ENCODE peak calls at places on chromosomes 6 and 20, in five cellular contexts. Q is fibroblast of mammary gland, Z is heart right ventricle, O is tibial nerve, H is AG08396. W is an unnamed sample.
A peak's percentile ranks its signal among the peaks of the same experiment; 100 is the strongest.

GRCh38 chr6:25278914-25279747 is at the start of gene CARMIL1:
- DNase-seq in Q (peak; percentile 62), Z (peak; percentile 78), O (peak; percentile 64), H (peak; percentile 92), W (peak; percentile 72)

GRCh38 chr6:36029464-36029863 is 1.9 kb downstream of the MAPK14 start:
- DNase-seq in Q (peak; percentile 88), Z (no peak), O (no peak), H (peak; percentile 36), W (peak; percentile 3)

GRCh38 chr6:126210398-126211075 is 129.4 kb upstream of the CENPW start:
- DNase-seq in Q (peak; percentile 52), Z (no peak), O (no peak), H (no peak), W (peak; percentile 20)

GRCh38 chr6:135346747-135347146 is 150.8 kb downstream of the AHI1 start:
- DNase-seq in Q (no peak), Z (no peak), O (no peak), H (no peak), W (no peak)

GRCh38 chr6:22110042-22110441 is 186.8 kb downstream of the PRL start:
- DNase-seq in Q (no peak), Z (no peak), O (no peak), H (no peak), W (no peak)

GRCh38 chr6:149140137-149140909 is 177.2 kb upstream of the TAB2 start:
- DNase-seq in Q (no peak), Z (no peak), O (no peak), H (no peak), W (no peak)

GRCh38 chr6:44739163-44739562 is 351.7 kb downstream of the CDC5L start:
- DNase-seq in Q (peak; percentile 73), Z (no peak), O (no peak), H (no peak), W (no peak)

GRCh38 chr6:45454008-45454911 is 76.5 kb upstream of the SUPT3H start:
- DNase-seq in Q (peak; percentile 74), Z (no peak), O (no peak), H (peak; percentile 49), W (peak; percentile 79)

GRCh38 chr6:110811187-110811586 is 4.1 kb downstream of the CDK19 start:
- DNase-seq in Q (no peak), Z (no peak), O (no peak), H (no peak), W (no peak)

GRCh38 chr6:46632053-46632452 is 20.6 kb downstream of the CYP39A1 start:
- DNase-seq in Q (no peak), Z (no peak), O (no peak), H (no peak), W (no peak)

GRCh38 chr6:113122060-113122459 is 735.1 kb upstream of the MARCKS start:
- DNase-seq in Q (peak; percentile 82), Z (no peak), O (no peak), H (peak; percentile 66), W (peak; percentile 44)

GRCh38 chr6:166330612-166331011 is 11.7 kb downstream of the SFT2D1 start:
- DNase-seq in Q (peak; percentile 43), Z (peak; percentile 67), O (no peak), H (peak; percentile 43), W (no peak)

GRCh38 chr6:37882724-37883413 is 63.3 kb downstream of the ZFAND3 start:
- DNase-seq in Q (peak; percentile 60), Z (no peak), O (no peak), H (peak; percentile 52), W (peak; percentile 80)

GRCh38 chr6:155887431-155887830 is 431.8 kb upstream of the NOX3 start:
- DNase-seq in Q (no peak), Z (no peak), O (no peak), H (no peak), W (no peak)

GRCh38 chr6:37517411-37517812 is 17.7 kb upstream of the CCDC167 start:
- DNase-seq in Q (no peak), Z (no peak), O (no peak), H (no peak), W (no peak)

GRCh38 chr6:27668442-27669275 is 195.8 kb upstream of the ZNF184 start:
- DNase-seq in Q (peak; percentile 73), Z (no peak), O (no peak), H (peak; percentile 60), W (no peak)

GRCh38 chr6:170020041-170020583 is 268.7 kb downstream of the ERMARD start:
- DNase-seq in Q (peak; percentile 40), Z (no peak), O (no peak), H (no peak), W (no peak)

GRCh38 chr20:62907377-62908317 is 18.7 kb downstream of the DIDO1 start:
- DNase-seq in Q (no peak), Z (no peak), O (no peak), H (no peak), W (no peak)

GRCh38 chr6:164039954-164040375 is 625.4 kb downstream of the QKI start:
- DNase-seq in Q (peak; percentile 10), Z (no peak), O (no peak), H (peak; percentile 38), W (no peak)

GRCh38 chr20:62285151-62285550 is 17.6 kb upstream of the ADRM1 start:
- DNase-seq in Q (no peak), Z (no peak), O (no peak), H (no peak), W (no peak)

GRCh38 chr20:39057143-39057542 is 95.0 kb downstream of the DHX35 start:
- DNase-seq in Q (no peak), Z (no peak), O (no peak), H (no peak), W (no peak)

GRCh38 chr6:112049051-112049799 is 4.7 kb upstream of the CCN6 start:
- DNase-seq in Q (no peak), Z (no peak), O (no peak), H (no peak), W (no peak)

GRCh38 chr6:109420751-109421150 is 19.7 kb downstream of the PPIL6 start:
- DNase-seq in Q (no peak), Z (no peak), O (no peak), H (no peak), W (no peak)

GRCh38 chr20:42483694-42484303 is 705.9 kb downstream of the PTPRT start:
- DNase-seq in Q (no peak), Z (peak; percentile 21), O (no peak), H (no peak), W (no peak)

GRCh38 chr20:54029176-54029575 is 41.2 kb downstream of the BCAS1 start:
- DNase-seq in Q (no peak), Z (no peak), O (no peak), H (no peak), W (no peak)

GRCh38 chr20:63946986-63947637 is 9.1 kb downstream of the UCKL1 start:
- DNase-seq in Q (no peak), Z (peak; percentile 50), O (no peak), H (no peak), W (no peak)

GRCh38 chr6:75849329-75850025 is 100.4 kb downstream of the MYO6 start:
- DNase-seq in Q (no peak), Z (no peak), O (no peak), H (no peak), W (no peak)

W was measured in foreskin melanocyte.